ENCODE peak calls at places on chromosomes 11 and 22, in four cellular contexts. Q, T, A and K are unnamed samples.

GRCh38 chr11:63504933-63505586 is 824 bp upstream of the LGALS12 start:
- DNase-seq in A (no peak), Q (no peak), T (no peak), K (no peak)

GRCh38 chr22:20509344-20510047 is 2.1 kb downstream of the MED15 start:
- DNase-seq in A (peak), Q (peak), T (no peak), K (no peak)

GRCh38 chr22:39873963-39874362 is 19.6 kb downstream of the ENTHD1 start:
- DNase-seq in Q (no peak), T (no peak), A (no peak), K (no peak)

GRCh38 chr11:32821517-32821916 is 8.2 kb upstream of the PRRG4 start:
- DNase-seq in Q (no peak), A (no peak), T (no peak), K (no peak)

GRCh38 chr11:72229925-72230763 is 5.6 kb downstream of the INPPL1 start:
- DNase-seq in Q (no peak), A (no peak), T (no peak), K (no peak)

GRCh38 chr22:20957691-20958440 is 9.2 kb upstream of the AIFM3 start:
- DNase-seq in Q (no peak), A (no peak), T (no peak), K (peak)

GRCh38 chr11:3700410-3700809 is 29.2 kb upstream of the CHRNA10 start:
- DNase-seq in Q (no peak), T (no peak), A (no peak), K (no peak)

GRCh38 chr11:119144825-119145476 is 3.9 kb upstream of the ABCG4 start:
- DNase-seq in A (no peak), Q (peak), T (peak), K (peak)